ENCODE peak calls at places on chromosome 20, in seven cellular contexts. I, X, D, S, V, A and N are unnamed samples.
A peak's percentile ranks its signal among the peaks of the same experiment; 100 is the strongest.

GRCh38 chr20:20562507-20562906 is 149.9 kb downstream of the RALGAPA2 start:
- DNase-seq in V (no peak), I (no peak), D (no peak), X (no peak), S (no peak), A (no peak), N (no peak)

GRCh38 chr20:20664795-20665194 is 47.6 kb downstream of the RALGAPA2 start:
- DNase-seq in V (no peak), S (no peak), X (no peak), A (no peak), I (peak; percentile 27), D (no peak), N (no peak)

GRCh38 chr20:40317156-40317790 is 371.8 kb downstream of the MAFB start:
- DNase-seq in S (no peak), X (no peak), I (no peak), A (no peak), V (no peak), D (no peak), N (no peak)

GRCh38 chr20:58706975-58707681 is 14.5 kb downstream of the NPEPL1 start:
- DNase-seq in I (no peak), S (no peak), D (no peak), V (no peak), X (no peak), A (no peak), N (peak; percentile 75)

GRCh38 chr20:17873410-17874270 is 95.0 kb downstream of the SNX5 start:
- DNase-seq in D (no peak), A (peak; percentile 94), X (peak; percentile 75), I (peak; percentile 99), S (peak; percentile 98), V (no peak), N (peak; percentile 93)

GRCh38 chr20:8073024-8073832 is 53.7 kb upstream of the TMX4 start:
- DNase-seq in I (peak; percentile 98), A (no peak), S (no peak), X (no peak), V (no peak), D (no peak), N (no peak)

GRCh38 chr20:63519765-63520593 is 586 bp upstream of the PPDPF start:
- DNase-seq in X (peak; percentile 94), A (peak; percentile 86), V (no peak), I (no peak), D (peak; percentile 42), S (no peak), N (no peak)

GRCh38 chr20:36454664-36455427 is 86.5 kb upstream of the MYL9 start:
- DNase-seq in D (no peak), V (no peak), X (peak; percentile 69), I (no peak), S (no peak), A (no peak), N (no peak)

GRCh38 chr20:14489544-14489943 is 152.1 kb upstream of the FLRT3 start:
- DNase-seq in S (no peak), X (no peak), V (no peak), I (no peak), A (no peak), D (no peak), N (no peak)

GRCh38 chr20:33947709-33948295 is 45.9 kb upstream of the RALY start:
- DNase-seq in S (no peak), V (no peak), X (peak; percentile 82), A (no peak), I (peak; percentile 30), D (peak; percentile 41), N (no peak)

GRCh38 chr20:46832555-46832954 is 62.1 kb upstream of the EYA2 start:
- DNase-seq in S (no peak), A (no peak), V (no peak), X (no peak), D (no peak), I (peak; percentile 10), N (no peak)